ENCODE peak calls at places on chromosomes 4 and X, in five cellular contexts. Z is stimulated activated CD4-positive, alpha-beta T cell treated with anti-CD3 and anti-CD28 coated beads, TNF-alpha, amount 100 ng/mL, for 4 hours; B is ovary; N is AG20443; J is endothelial cell. Y is an unnamed sample.

GRCh38 chrX:136665258-136665900 is 17.4 kb downstream of the CD40LG start:
- DNase-seq in Z (no peak), B (no peak), N (no peak), J (no peak), Y (no peak)

GRCh38 chr4:41435509-41435908 is 102.4 kb upstream of the LIMCH1 start:
- DNase-seq in Z (no peak), B (no peak), N (no peak), J (no peak), Y (no peak)

GRCh38 chr4:119138046-119138445 is 2.4 kb downstream of the MYOZ2 start:
- DNase-seq in Z (no peak), B (no peak), N (peak; percentile 29), J (no peak), Y (no peak)

GRCh38 chr4:98557497-98557896 is 100.9 kb downstream of the TSPAN5 start:
- DNase-seq in Z (no peak), B (no peak), N (no peak), J (no peak), Y (no peak)

GRCh38 chr4:111064342-111064993 is 441.6 kb upstream of the PITX2 start:
- DNase-seq in Z (no peak), B (no peak), N (peak; percentile 87), J (no peak), Y (no peak)

GRCh38 chr4:139666735-139667266 is 1.2 kb downstream of the MGST2 start:
- DNase-seq in Z (no peak), B (no peak), N (no peak), J (peak; percentile 41), Y (no peak)

GRCh38 chr4:134518574-134519217 is 317.1 kb upstream of the PABPC4L start:
- DNase-seq in Z (no peak), B (no peak), N (no peak), J (no peak), Y (no peak)

GRCh38 chr4:3747582-3747906 is 18.6 kb upstream of the ADRA2C start:
- DNase-seq in Z (no peak), B (no peak), N (peak; percentile 48), J (peak; percentile 67), Y (no peak)

GRCh38 chr4:126794363-126794762 is 838.4 kb upstream of the INTU start:
- DNase-seq in Z (no peak), B (no peak), N (no peak), J (no peak), Y (no peak)

GRCh38 chr4:153084939-153085630 is 119.2 kb upstream of the TRIM2 start:
- DNase-seq in Z (peak; percentile 74), B (peak; percentile 78), N (peak; percentile 88), J (peak; percentile 90), Y (peak; percentile 26)

GRCh38 chr4:151359576-151359975 is 34.2 kb upstream of the SH3D19 start:
- DNase-seq in Z (no peak), B (no peak), N (no peak), J (no peak), Y (no peak)

GRCh38 chrX:91108761-91109160 is 325.9 kb upstream of the PABPC5 start:
- DNase-seq in Z (no peak), B (no peak), N (no peak), J (no peak), Y (no peak)

GRCh38 chr4:165164257-165164656 is 43.1 kb upstream of the KLHL2 start:
- DNase-seq in Z (no peak), B (no peak), N (no peak), J (no peak), Y (no peak)